ENCODE peak calls at places on chromosomes 6 and 20, in five cellular contexts. One of them, this sample, is unnamed.

GRCh38 chr20:12644481-12644880 is 364.3 kb upstream of the SPTLC3 start:
- DNase-seq in neural crest cell: no peak
- DNase-seq in fibroblast of lung: no peak
- DNase-seq in GM23338: no peak
- DNase-seq in ovary: no peak
- DNase-seq in this sample: no peak

GRCh38 chr6:137832110-137832509 is 34.9 kb upstream of the TNFAIP3 start:
- DNase-seq in neural crest cell: no peak
- DNase-seq in fibroblast of lung: peak; percentile 82
- DNase-seq in GM23338: no peak
- DNase-seq in ovary: no peak
- DNase-seq in this sample: no peak

GRCh38 chr6:100447900-100448700 is 16.6 kb downstream of the SIM1 start:
- DNase-seq in neural crest cell: no peak
- DNase-seq in GM23338: peak; percentile 40
- DNase-seq in ovary: no peak
- DNase-seq in fibroblast of lung: no peak
- DNase-seq in this sample: no peak

GRCh38 chr6:31363809-31364208 is 6.8 kb upstream of the HLA-B start:
- DNase-seq in fibroblast of lung: no peak
- DNase-seq in neural crest cell: no peak
- DNase-seq in ovary: no peak
- DNase-seq in GM23338: no peak
- DNase-seq in this sample: no peak

GRCh38 chr6:109202409-109203264 is 107.3 kb downstream of the CEP57L1 start:
- DNase-seq in fibroblast of lung: no peak
- DNase-seq in GM23338: peak; percentile 17
- DNase-seq in ovary: no peak
- DNase-seq in neural crest cell: no peak
- DNase-seq in this sample: no peak

GRCh38 chr20:33000802-33001466 is 3.3 kb downstream of the SUN5 start:
- DNase-seq in ovary: no peak
- DNase-seq in neural crest cell: no peak
- DNase-seq in fibroblast of lung: no peak
- DNase-seq in GM23338: no peak
- DNase-seq in this sample: no peak

GRCh38 chr6:87808005-87808757 is 106.1 kb upstream of the AKIRIN2 start:
- DNase-seq in GM23338: no peak
- DNase-seq in fibroblast of lung: no peak
- DNase-seq in neural crest cell: no peak
- DNase-seq in ovary: no peak
- DNase-seq in this sample: no peak

GRCh38 chr20:12997128-12997655 is 11.6 kb upstream of the SPTLC3 start:
- DNase-seq in neural crest cell: no peak
- DNase-seq in fibroblast of lung: no peak
- DNase-seq in GM23338: no peak
- DNase-seq in ovary: no peak
- DNase-seq in this sample: no peak

GRCh38 chr6:30990422-30991086 is 7.0 kb downstream of the MUC21 start:
- DNase-seq in ovary: no peak
- DNase-seq in fibroblast of lung: no peak
- DNase-seq in GM23338: peak; percentile 39
- DNase-seq in neural crest cell: no peak
- DNase-seq in this sample: no peak

GRCh38 chr6:79463721-79464120 is 73.5 kb downstream of the LCA5 start:
- DNase-seq in GM23338: peak; percentile 69
- DNase-seq in neural crest cell: no peak
- DNase-seq in fibroblast of lung: no peak
- DNase-seq in ovary: no peak
- DNase-seq in this sample: no peak

GRCh38 chr6:48613221-48613949 is 502.4 kb upstream of the PTCHD4 start:
- DNase-seq in GM23338: no peak
- DNase-seq in neural crest cell: no peak
- DNase-seq in fibroblast of lung: peak; percentile 83
- DNase-seq in ovary: no peak
- DNase-seq in this sample: no peak

GRCh38 chr6:31901415-31901952 is 402 bp downstream of the ZBTB12 start:
- DNase-seq in ovary: no peak
- DNase-seq in fibroblast of lung: peak; percentile 30
- DNase-seq in neural crest cell: no peak
- DNase-seq in GM23338: peak; percentile 63
- DNase-seq in this sample: no peak

GRCh38 chr20:33666293-33667244 is at the start of gene ACTL10:
- DNase-seq in ovary: peak; percentile 99
- DNase-seq in fibroblast of lung: peak; percentile 98
- DNase-seq in neural crest cell: peak; percentile 88
- DNase-seq in GM23338: peak; percentile 98
- DNase-seq in this sample: peak; percentile 85

GRCh38 chr6:92126983-92127382 is 1292.4 kb downstream of the EPHA7 start:
- DNase-seq in neural crest cell: no peak
- DNase-seq in fibroblast of lung: no peak
- DNase-seq in GM23338: no peak
- DNase-seq in ovary: no peak
- DNase-seq in this sample: no peak

GRCh38 chr6:16651871-16652270 is 109.4 kb downstream of the ATXN1 start:
- DNase-seq in neural crest cell: no peak
- DNase-seq in ovary: no peak
- DNase-seq in fibroblast of lung: no peak
- DNase-seq in GM23338: no peak
- DNase-seq in this sample: no peak

DNA sequence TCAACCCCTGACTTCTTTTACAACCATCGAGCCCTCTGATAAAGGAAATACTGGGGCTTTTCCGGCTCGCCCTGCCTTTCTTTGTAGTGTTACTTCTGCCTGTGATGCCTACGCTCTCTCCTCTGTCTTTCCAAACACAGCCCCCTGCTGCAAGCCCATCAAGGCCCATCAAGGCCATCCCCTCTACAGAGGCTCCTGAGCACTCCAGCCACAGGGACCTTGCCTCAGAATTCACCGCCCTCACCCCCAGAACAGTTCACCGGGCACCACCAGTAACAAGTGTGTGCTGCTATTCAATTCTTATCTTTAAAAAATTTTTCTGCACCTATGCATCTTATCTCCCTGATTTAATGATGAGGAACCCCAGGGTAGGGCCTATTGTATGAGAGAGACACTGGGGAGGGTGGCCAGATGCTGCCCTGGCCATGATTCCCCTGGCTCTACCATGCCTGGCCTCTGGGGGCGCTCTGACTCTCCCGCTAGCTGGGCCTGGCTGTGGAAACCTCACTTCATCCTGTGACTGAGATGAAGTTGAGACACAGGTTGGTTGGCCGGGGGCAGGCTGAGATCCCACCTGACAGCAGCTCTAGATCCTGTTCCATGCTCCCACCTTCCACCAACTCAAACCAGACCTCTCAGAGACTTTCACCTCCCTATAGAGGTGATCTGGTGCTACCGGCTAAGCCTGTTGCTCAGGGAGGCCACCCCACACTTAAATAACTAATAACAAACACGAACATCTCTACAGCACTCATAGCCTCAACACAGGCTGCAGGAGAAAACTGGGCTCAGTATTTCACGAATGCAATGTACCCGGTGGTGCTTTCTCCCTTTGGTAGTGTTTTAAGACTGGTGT is 19.2 kb upstream of the GLP1R start:
- DNase-seq in fibroblast of lung: no peak
- DNase-seq in neural crest cell: peak; percentile 53
- DNase-seq in GM23338: peak; percentile 80
- DNase-seq in ovary: no peak
- DNase-seq in this sample: peak; percentile 59
- TF ChIP-seq CTCF in fibroblast of lung: peak; percentile 57
- TF ChIP-seq CTCF in neural crest cell: peak; percentile 72
- TF ChIP-seq CTCF in GM23338: peak; percentile 89
- TF ChIP-seq CTCF in ovary: no peak
- TF ChIP-seq CTCF in this sample: peak; percentile 63

DNA sequence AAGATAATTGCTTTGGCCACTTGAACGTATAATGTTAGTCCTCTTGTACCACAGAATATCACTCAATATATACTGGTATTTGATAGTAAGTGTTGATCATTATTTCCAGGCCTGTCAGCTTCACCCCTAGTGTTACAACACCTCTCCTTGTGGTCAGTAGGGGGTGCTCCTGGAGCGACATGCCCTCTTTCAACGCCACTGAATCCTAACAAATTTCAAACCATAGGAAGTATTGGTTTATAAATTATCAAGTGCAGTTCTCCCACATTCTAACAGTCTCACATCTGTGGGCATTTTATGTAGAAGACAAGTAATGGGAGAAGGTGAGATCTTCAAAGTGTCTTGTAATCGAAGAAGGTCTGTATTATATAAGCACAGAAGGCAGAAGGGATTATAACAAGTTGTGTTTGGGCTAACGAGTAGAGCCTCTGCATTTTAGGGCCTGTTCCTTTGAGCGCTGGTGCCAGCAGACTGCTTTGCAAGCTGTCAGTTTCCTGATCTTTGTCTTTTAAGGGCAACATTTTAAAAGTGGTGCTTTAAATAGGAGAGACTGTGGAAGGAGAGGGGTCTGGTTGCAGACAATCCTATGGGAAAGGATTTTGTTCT is 57.1 kb upstream of the CEP162 start:
- DNase-seq in fibroblast of lung: peak; percentile 27
- DNase-seq in neural crest cell: no peak
- DNase-seq in GM23338: peak; percentile 63
- DNase-seq in ovary: no peak
- DNase-seq in this sample: no peak
- TF ChIP-seq CTCF in fibroblast of lung: peak; percentile 47
- TF ChIP-seq CTCF in neural crest cell: peak; percentile 54
- TF ChIP-seq CTCF in GM23338: peak; percentile 87
- TF ChIP-seq CTCF in ovary: no peak
- TF ChIP-seq CTCF in this sample: peak; percentile 62

DNA sequence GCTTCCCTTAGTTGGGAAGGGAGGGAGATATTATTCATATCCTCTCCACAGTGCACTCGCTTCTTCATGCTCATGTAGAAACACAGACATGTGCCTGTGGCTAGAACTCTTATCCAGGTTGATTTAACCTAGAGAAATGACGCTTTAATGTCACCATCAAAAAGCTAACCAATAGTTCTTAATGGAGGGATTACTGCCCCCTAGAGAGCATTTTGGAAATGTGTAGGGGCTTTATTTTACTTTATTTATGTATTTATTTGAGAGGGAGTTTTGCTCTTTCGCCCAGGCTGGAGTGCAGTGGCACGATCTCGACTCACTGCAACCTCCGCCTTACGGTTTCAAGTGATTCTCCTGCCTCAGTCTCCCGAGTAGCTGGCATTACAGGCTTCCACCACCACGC is 229.6 kb downstream of the SOD2 start:
- DNase-seq in ovary: no peak
- DNase-seq in fibroblast of lung: no peak
- DNase-seq in GM23338: peak; percentile 68
- DNase-seq in neural crest cell: no peak
- DNase-seq in this sample: no peak
- TF ChIP-seq CTCF in ovary: no peak
- TF ChIP-seq CTCF in fibroblast of lung: peak; percentile 13
- TF ChIP-seq CTCF in GM23338: peak; percentile 49
- TF ChIP-seq CTCF in neural crest cell: peak; percentile 61
- TF ChIP-seq CTCF in this sample: peak; percentile 24

GRCh38 chr6:160510199-160510598 is 153.9 kb downstream of the LPA start:
- DNase-seq in GM23338: no peak
- DNase-seq in ovary: no peak
- DNase-seq in neural crest cell: no peak
- DNase-seq in fibroblast of lung: peak; percentile 65
- DNase-seq in this sample: no peak
- TF ChIP-seq CTCF in GM23338: no peak
- TF ChIP-seq CTCF in ovary: no peak
- TF ChIP-seq CTCF in neural crest cell: no peak
- TF ChIP-seq CTCF in fibroblast of lung: no peak
- TF ChIP-seq CTCF in this sample: no peak

DNA sequence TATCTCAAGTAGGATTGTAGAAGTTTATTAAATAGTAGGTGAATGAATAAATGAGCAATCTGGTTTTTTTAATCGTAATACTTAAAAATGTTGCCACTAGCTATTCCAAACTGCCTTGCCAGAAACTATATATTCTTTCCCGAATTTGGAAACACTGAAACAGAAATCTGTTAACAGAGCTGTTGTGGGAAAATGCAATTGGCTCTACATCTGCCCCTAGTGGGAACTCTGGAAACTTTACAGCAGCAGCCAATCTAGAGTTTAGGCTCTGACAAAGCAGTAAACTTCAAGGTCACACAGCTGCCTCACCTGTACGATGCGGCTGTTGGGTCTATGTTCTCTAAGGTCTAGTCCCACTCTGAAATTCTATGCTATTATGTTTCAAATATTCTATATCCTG is 41.7 kb downstream of the SYNE1 start:
- DNase-seq in GM23338: peak; percentile 51
- DNase-seq in fibroblast of lung: no peak
- DNase-seq in neural crest cell: no peak
- DNase-seq in ovary: no peak
- DNase-seq in this sample: no peak
- TF ChIP-seq CTCF in GM23338: peak; percentile 49
- TF ChIP-seq CTCF in fibroblast of lung: peak; percentile 44
- TF ChIP-seq CTCF in neural crest cell: peak; percentile 55
- TF ChIP-seq CTCF in ovary: peak; percentile 33
- TF ChIP-seq CTCF in this sample: peak; percentile 46